ENCODE peak calls at places on chromosomes 12 and 14, in six cellular contexts. B is HepG2, E is H1, C is GM12878, N is T47D, L is SK-N-SH. Y is an unnamed sample.
A peak's percentile ranks its signal among the peaks of the same experiment; 100 is the strongest.

GRCh38 chr12:27627123-27627835 is 69.0 kb upstream of the REP15 start:
- DNase-seq in L (no peak), C (no peak), N (no peak), B (no peak), E (no peak), Y (no peak)

GRCh38 chr14:99757331-99758070 is 35.7 kb upstream of the EML1 start:
- DNase-seq in E (no peak), B (no peak), L (no peak), C (no peak), N (no peak), Y (peak; percentile 66)

GRCh38 chr12:109721276-109721675 is 7.7 kb downstream of the FAM222A start:
- DNase-seq in N (no peak), E (no peak), B (no peak), L (no peak), C (no peak), Y (no peak)

GRCh38 chr14:33509927-33510535 is 440.8 kb downstream of the EGLN3 start:
- DNase-seq in N (no peak), C (no peak), L (no peak), B (no peak), E (no peak), Y (no peak)

GRCh38 chr12:42603246-42603645 is 13.7 kb upstream of the PRICKLE1 start:
- DNase-seq in N (no peak), E (no peak), C (no peak), L (no peak), B (no peak), Y (no peak)

GRCh38 chr12:115937345-115937744 is 340.1 kb downstream of the MED13L start:
- DNase-seq in C (no peak), N (no peak), L (no peak), B (no peak), E (no peak), Y (no peak)

GRCh38 chr14:79044894-79045624 is 874.9 kb downstream of the NRXN3 start:
- DNase-seq in C (no peak), B (no peak), L (no peak), E (no peak), N (no peak), Y (no peak)

GRCh38 chr12:116339062-116339461 is 61.6 kb upstream of the MED13L start:
- DNase-seq in N (no peak), C (no peak), L (no peak), E (no peak), B (no peak), Y (no peak)

GRCh38 chr12:12156116-12156515 is 85.4 kb downstream of the BCL2L14 start:
- DNase-seq in E (no peak), N (no peak), L (no peak), C (no peak), B (no peak), Y (no peak)

GRCh38 chr12:113473400-113473799 is 1.7 kb upstream of the LHX5 start:
- DNase-seq in B (no peak), L (no peak), E (no peak), N (no peak), C (no peak), Y (no peak)

GRCh38 chr12:106030210-106031175 is 108.3 kb downstream of the NUAK1 start:
- DNase-seq in N (no peak), C (no peak), B (no peak), E (no peak), L (peak; percentile 15), Y (no peak)

GRCh38 chr12:90978117-90978770 is 23.3 kb upstream of the CCER1 start:
- DNase-seq in N (peak; percentile 44), E (no peak), L (peak; percentile 32), C (peak; percentile 11), B (peak; percentile 16), Y (peak; percentile 43)

GRCh38 chr14:39203659-39204606 is 28.9 kb downstream of the PNN start:
- DNase-seq in E (no peak), B (peak; percentile 70), L (no peak), C (no peak), N (no peak), Y (peak; percentile 27)

GRCh38 chr12:67426067-67426466 is 156.9 kb downstream of the CAND1 start:
- DNase-seq in C (no peak), E (no peak), B (no peak), L (no peak), N (no peak), Y (no peak)

GRCh38 chr14:100688598-100689499 is 37.8 kb upstream of the DLK1 start:
- DNase-seq in B (no peak), C (no peak), N (no peak), L (no peak), E (no peak), Y (peak; percentile 33)

GRCh38 chr12:124852911-124853441 is 10.7 kb downstream of the SCARB1 start:
- DNase-seq in N (no peak), L (no peak), B (no peak), C (no peak), E (no peak), Y (no peak)

GRCh38 chr12:1186298-1186697 is 195.3 kb downstream of the ERC1 start:
- DNase-seq in L (no peak), E (no peak), B (no peak), C (no peak), N (no peak), Y (no peak)

GRCh38 chr14:68807148-68807600 is 14.3 kb upstream of the ZFP36L1 start:
- DNase-seq in C (no peak), N (no peak), L (peak; percentile 71), E (peak; percentile 40), B (peak; percentile 58), Y (no peak)

GRCh38 chr12:5456906-5457305 is 25.0 kb downstream of the NTF3 start:
- DNase-seq in N (no peak), B (no peak), C (no peak), L (no peak), E (no peak), Y (no peak)

GRCh38 chr14:58072288-58073071 is 79.5 kb downstream of the ARMH4 start:
- DNase-seq in B (peak; percentile 56), E (peak; percentile 65), N (peak; percentile 42), L (peak; percentile 46), C (peak; percentile 13), Y (peak; percentile 65)

GRCh38 chr14:64520699-64521098 is 16.1 kb downstream of the ZBTB1 start:
- DNase-seq in C (no peak), E (no peak), N (no peak), B (no peak), L (no peak), Y (no peak)

GRCh38 chr12:75457191-75457590 is 23.4 kb upstream of the GLIPR1 start:
- DNase-seq in B (no peak), N (no peak), C (no peak), E (no peak), L (no peak), Y (no peak)

GRCh38 chr14:74612346-74613021 is 447 bp upstream of the LTBP2 start:
- DNase-seq in N (peak; percentile 63), B (peak; percentile 51), L (peak; percentile 95), E (peak; percentile 93), C (no peak), Y (no peak)

GRCh38 chr12:52007158-52007921 is 594 bp downstream of the TAMALIN start:
- DNase-seq in N (no peak), B (no peak), E (no peak), C (no peak), L (no peak), Y (no peak)

GRCh38 chr12:100515956-100516355 is 42.3 kb downstream of the NR1H4 start:
- DNase-seq in C (no peak), N (no peak), E (no peak), L (no peak), B (no peak), Y (no peak)

GRCh38 chr12:57452937-57453509 is 2.1 kb upstream of the INHBE start:
- DNase-seq in L (peak; percentile 81), E (peak; percentile 94), B (peak; percentile 73), C (no peak), N (no peak), Y (no peak)

GRCh38 chr12:64237382-64237781 is 15.3 kb upstream of the KICS2 start:
- DNase-seq in L (no peak), B (peak; percentile 19), E (no peak), C (no peak), N (no peak), Y (no peak)
- TF ChIP-seq JUND in L (no peak), B (no peak), E (no peak), C (no peak), N (no peak), Y (no peak)

DNA sequence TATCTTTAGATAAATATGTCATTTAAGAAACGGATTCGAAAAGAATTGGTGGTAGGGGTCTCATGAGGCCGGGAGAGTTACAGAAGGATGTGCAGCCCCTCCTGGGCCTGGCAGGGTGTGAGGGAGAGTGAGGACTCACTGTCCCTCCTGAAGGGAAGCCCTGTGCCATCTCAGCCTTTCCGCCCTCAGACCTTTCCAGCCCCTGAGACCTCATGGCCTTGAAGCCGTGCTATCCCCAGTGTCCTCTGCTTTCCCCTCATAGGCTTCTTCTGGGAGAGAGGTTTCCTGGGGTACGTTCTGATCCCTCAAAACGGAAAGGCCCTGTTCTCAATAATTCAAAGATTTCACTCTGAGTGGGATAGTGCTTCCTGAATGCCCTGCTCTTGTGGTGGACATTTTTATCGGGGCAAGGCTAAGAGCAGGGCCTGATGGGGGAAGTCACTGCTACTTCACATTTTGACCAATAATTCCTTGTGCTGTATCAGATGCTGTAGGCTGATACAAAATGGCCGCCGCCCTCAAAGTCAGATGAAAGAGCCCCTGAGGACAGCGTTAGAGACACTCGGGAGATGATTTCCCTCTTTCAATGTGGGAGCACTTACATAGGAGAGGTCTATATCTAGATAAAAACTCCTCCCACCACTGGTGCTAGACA is 1.3 kb downstream of the CD4 start:
- DNase-seq in N (no peak), E (no peak), B (no peak), L (no peak), C (no peak), Y (no peak)
- TF ChIP-seq JUND in N (no peak), E (no peak), B (no peak), L (no peak), C (no peak), Y (no peak)

GRCh38 chr12:80988986-80989385 is 51.3 kb upstream of the LIN7A start:
- DNase-seq in E (no peak), B (no peak), C (no peak), N (no peak), L (no peak), Y (no peak)
- TF ChIP-seq JUND in E (no peak), B (no peak), C (no peak), N (no peak), L (no peak), Y (no peak)

DNA sequence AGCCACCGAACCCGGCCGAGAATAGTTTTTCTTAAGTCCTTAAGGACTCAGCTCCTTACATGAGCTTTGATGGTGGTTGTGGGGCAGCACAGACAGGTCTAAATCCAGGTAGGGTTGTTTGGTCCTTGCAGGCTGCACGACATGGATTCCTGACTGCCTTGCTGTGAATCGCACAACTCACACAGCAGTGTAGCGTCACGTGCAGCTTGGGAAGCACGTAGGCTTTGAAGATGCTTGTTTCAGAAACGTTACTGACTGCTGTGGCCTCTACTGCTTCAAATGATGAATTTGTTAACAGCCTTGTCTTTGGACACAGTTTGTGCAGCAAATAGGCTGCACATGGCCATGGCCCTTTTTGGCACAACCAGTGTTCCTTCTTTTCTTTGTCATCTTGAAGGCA is 29.9 kb downstream of the ZBTB42 start:
- DNase-seq in N (no peak), E (no peak), L (no peak), B (no peak), C (no peak), Y (no peak)
- TF ChIP-seq JUND in N (no peak), E (no peak), L (no peak), B (no peak), C (no peak), Y (no peak)

Y was measured in HCT116.